ENCODE peak calls at places on chromosomes 16 and 17, in six cellular contexts. X is progenitor cell of endocrine pancreas, U is endodermal cell, K is natural killer cell, E is astrocyte of the spinal cord, S is uterus. T is an unnamed sample.

GRCh38 chr16:1709356-1709755 is 3.4 kb downstream of the MAPK8IP3 start:
- DNase-seq in K (no peak), U (no peak), S (no peak), X (no peak), E (no peak), T (no peak)

GRCh38 chr16:15682105-15682570 is 32.1 kb downstream of the NDE1 start:
- DNase-seq in E (peak), S (no peak), X (no peak), K (peak), U (peak), T (no peak)

GRCh38 chr17:49035470-49036269 is 38.5 kb downstream of the IGF2BP1 start:
- DNase-seq in K (no peak), X (peak), U (peak), E (peak), S (peak), T (no peak)

GRCh38 chr17:35256629-35257028 is 13.8 kb downstream of the SLFN5 start:
- DNase-seq in K (no peak), E (no peak), X (no peak), S (no peak), U (peak), T (no peak)

GRCh38 chr17:37818689-37819088 is 73.8 kb upstream of the HNF1B start:
- DNase-seq in X (no peak), E (peak), K (no peak), U (peak), S (no peak), T (no peak)

GRCh38 chr16:15879255-15879804 is 9.1 kb downstream of the CEP20 start:
- DNase-seq in U (no peak), E (peak), X (no peak), K (no peak), S (no peak), T (no peak)

GRCh38 chr16:10256855-10257641 is 74.8 kb upstream of the GRIN2A start:
- DNase-seq in K (peak), X (no peak), S (peak), U (peak), E (peak), T (no peak)

GRCh38 chr16:50464325-50465290 is 83.6 kb upstream of the NKD1 start:
- DNase-seq in K (no peak), U (peak), E (no peak), S (no peak), X (no peak), T (no peak)

GRCh38 chr17:44792276-44792675 is 33.5 kb downstream of the ADAM11 start:
- DNase-seq in U (no peak), E (peak), S (no peak), X (no peak), K (no peak), T (peak)

GRCh38 chr17:77182205-77182604 is 41.4 kb downstream of the SEC14L1 start:
- DNase-seq in X (no peak), K (no peak), S (no peak), U (no peak), E (no peak), T (no peak)

GRCh38 chr16:29665294-29666077 is 2.4 kb downstream of the SPN start:
- DNase-seq in U (peak), E (no peak), S (no peak), X (no peak), K (peak), T (no peak)

GRCh38 chr16:23286131-23286532 is 16.0 kb upstream of the SCNN1B start:
- DNase-seq in S (no peak), E (peak), K (no peak), U (no peak), X (no peak), T (no peak)

GRCh38 chr16:15725641-15726240 is 75.7 kb downstream of the NDE1 start:
- DNase-seq in X (no peak), S (no peak), E (no peak), K (no peak), U (no peak), T (no peak)

GRCh38 chr17:81487487-81488275 is 24.9 kb downstream of the ACTG1 start:
- DNase-seq in X (peak), K (peak), E (peak), S (peak), U (peak), T (no peak)

GRCh38 chr16:13099822-13100221 is 198.4 kb downstream of the SHISA9 start:
- DNase-seq in S (no peak), U (peak), X (no peak), K (no peak), E (no peak), T (no peak)

GRCh38 chr17:562174-562573 is 152.5 kb downstream of the VPS53 start:
- DNase-seq in X (no peak), S (no peak), K (no peak), U (no peak), E (no peak), T (no peak)
- TF ChIP-seq CTCF in X (no peak), S (no peak), K (no peak), U (no peak), E (no peak), T (no peak)

GRCh38 chr16:441447-441846 is 16.0 kb downstream of the RAB11FIP3 start:
- DNase-seq in E (no peak), X (no peak), K (no peak), U (no peak), S (no peak), T (no peak)
- TF ChIP-seq CTCF in E (no peak), X (no peak), K (no peak), U (no peak), S (no peak), T (no peak)

GRCh38 chr17:4366312-4367063 is at the start of gene UBE2G1:
- DNase-seq in U (peak), K (peak), X (peak), E (peak), S (peak), T (peak)
- TF ChIP-seq CTCF in U (peak), K (no peak), X (peak), E (peak), S (peak), T (no peak)

GRCh38 chr16:11597737-11598136 is 11.0 kb upstream of the LITAF start:
- DNase-seq in S (no peak), E (peak), K (no peak), X (no peak), U (no peak), T (no peak)

GRCh38 chr16:11596572-11597226 is 10.0 kb upstream of the LITAF start:
- DNase-seq in X (no peak), S (no peak), K (no peak), E (no peak), U (no peak), T (no peak)

GRCh38 chr16:11595908-11596504 is 9.3 kb upstream of the LITAF start:
- DNase-seq in S (no peak), K (no peak), X (no peak), U (no peak), E (no peak), T (no peak)

GRCh38 chr16:11599579-11599978 is 12.9 kb upstream of the LITAF start:
- DNase-seq in E (no peak), K (no peak), U (no peak), S (no peak), X (no peak), T (no peak)

DNA sequence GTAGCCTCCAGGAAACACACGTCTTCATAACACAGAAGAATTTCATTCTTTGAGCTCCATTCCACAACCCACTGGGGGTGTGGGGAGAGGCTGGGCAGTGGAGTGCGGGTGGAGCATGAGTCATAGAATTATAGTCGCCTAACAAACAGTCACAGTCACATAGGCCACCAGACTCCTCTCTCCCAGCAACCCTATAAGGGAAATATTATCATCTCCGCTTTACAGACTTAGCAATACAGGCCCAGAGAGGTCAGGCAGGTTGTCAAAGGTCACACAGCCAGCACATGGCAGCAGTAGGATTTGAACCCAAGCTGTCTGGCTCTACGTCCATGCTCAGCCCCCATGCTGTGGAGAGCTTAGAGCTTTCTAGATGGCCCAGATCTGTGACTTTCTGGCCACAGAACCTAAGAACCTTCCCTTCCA is 10.6 kb upstream of the LITAF start:
- DNase-seq in U (no peak), K (no peak), S (no peak), X (no peak), E (no peak), T (no peak)
- TF ChIP-seq CTCF in U (no peak), K (no peak), S (no peak), X (no peak), E (no peak), T (no peak)

DNA sequence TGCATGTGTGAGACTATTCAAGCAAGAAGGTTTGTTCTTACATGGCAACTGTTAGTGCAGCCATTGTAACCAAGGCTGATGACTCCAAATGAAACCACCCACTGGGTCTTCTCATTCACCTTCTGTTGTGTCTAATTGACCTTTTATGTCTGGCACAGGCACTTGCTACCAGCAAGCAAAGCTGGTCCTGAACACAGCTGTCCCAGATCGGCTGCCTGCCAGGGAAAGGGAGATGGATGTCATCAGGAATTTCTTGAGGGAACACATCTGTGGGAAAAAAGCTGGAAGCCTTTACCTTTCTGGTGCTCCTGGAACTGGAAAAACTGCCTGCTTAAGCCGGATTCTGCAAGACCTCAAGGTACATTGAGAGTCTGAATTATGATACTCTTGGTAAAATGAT is 3.6 kb downstream of the CDC6 start:
- DNase-seq in X (no peak), S (no peak), U (no peak), K (no peak), E (no peak), T (peak)
- TF ChIP-seq CTCF in X (no peak), S (no peak), U (no peak), K (no peak), E (no peak), T (no peak)

GRCh38 chr16:65176603-65177002 is 54.7 kb upstream of the CDH11 start:
- DNase-seq in E (peak), U (no peak), X (no peak), K (no peak), S (peak), T (no peak)

GRCh38 chr16:65185379-65185778 is 63.5 kb upstream of the CDH11 start:
- DNase-seq in X (no peak), E (no peak), S (no peak), U (no peak), K (no peak), T (no peak)

GRCh38 chr16:65178151-65178550 is 56.3 kb upstream of the CDH11 start:
- DNase-seq in S (no peak), E (peak), X (no peak), U (no peak), K (no peak), T (no peak)

GRCh38 chr16:65180986-65181710 is 59.3 kb upstream of the CDH11 start:
- DNase-seq in E (no peak), S (no peak), K (no peak), U (no peak), X (no peak), T (no peak)
- TF ChIP-seq CTCF in E (no peak), S (no peak), K (no peak), U (no peak), X (no peak), T (no peak)